ENCODE peak calls at places on chromosomes 4 and X, in nine cellular contexts. M is cardiac muscle cell, K is lung, V is NCI-H1048, F is BJ, P is pulmonary artery endothelial cell, C is SK-MEL-5, S is epithelial cell of esophagus, E is NCI-H1092. H is an unnamed sample.

GRCh38 chr4:101981756-101982155 is 191.2 kb downstream of the BANK1 start:
- DNase-seq in P (no peak), K (no peak), E (no peak), C (no peak), M (peak), S (peak), V (no peak), F (no peak), H (no peak)

GRCh38 chr4:174173360-174173759 is 110.1 kb downstream of the FBXO8 start:
- DNase-seq in P (no peak), V (no peak), K (no peak), E (no peak), F (no peak), S (no peak), M (no peak), C (no peak), H (no peak)

GRCh38 chrX:21840199-21840557 is 761 bp downstream of the MBTPS2 start:
- DNase-seq in P (no peak), S (peak), K (no peak), E (no peak), C (no peak), F (no peak), M (no peak), V (no peak), H (no peak)

GRCh38 chr4:53273726-53274125 is 92.1 kb downstream of the SCFD2 start:
- DNase-seq in S (peak), K (no peak), C (no peak), V (no peak), M (no peak), P (no peak), E (no peak), F (no peak), H (no peak)

GRCh38 chrX:134240209-134240608 is 3.2 kb downstream of the CCDC160 start:
- DNase-seq in E (no peak), F (no peak), V (no peak), C (no peak), K (no peak), S (no peak), M (no peak), P (no peak), H (no peak)

GRCh38 chr4:15654556-15655222 is 468 bp downstream of the FBXL5 start:
- DNase-seq in C (peak), S (peak), E (peak), P (no peak), V (no peak), M (peak), K (peak), F (no peak), H (no peak)

GRCh38 chr4:77092832-77093800 is 17.3 kb upstream of the CCNI start:
- DNase-seq in K (no peak), P (no peak), C (peak), M (no peak), E (no peak), V (no peak), S (peak), F (no peak), H (no peak)

GRCh38 chrX:149490100-149490499 is 15.0 kb downstream of the IDS start:
- DNase-seq in M (no peak), C (no peak), K (no peak), P (no peak), E (no peak), F (no peak), V (no peak), S (peak), H (no peak)

GRCh38 chr4:8033067-8033755 is 93.5 kb upstream of the AFAP1 start:
- DNase-seq in S (no peak), P (no peak), F (no peak), K (no peak), C (no peak), E (no peak), V (no peak), M (no peak), H (no peak)

GRCh38 chrX:130726661-130727060 is 176.3 kb downstream of the ENOX2 start:
- DNase-seq in F (no peak), K (peak), M (no peak), P (no peak), E (no peak), S (peak), V (no peak), C (peak), H (no peak)

GRCh38 chrX:30887721-30888120 is 1.3 kb downstream of the TAB3 start:
- DNase-seq in E (no peak), C (no peak), P (no peak), F (no peak), M (no peak), S (no peak), V (no peak), K (no peak), H (no peak)

GRCh38 chrX:48794993-48795501 is 6.8 kb upstream of the HDAC6 start:
- DNase-seq in C (no peak), E (no peak), F (peak), P (no peak), V (no peak), M (peak), S (peak), K (peak), H (no peak)

H was measured in glomerular endothelial cell.